ENCODE peak calls at places on chromosomes 11 and 22, in four cellular contexts. One of them, this sample, is unnamed.

GRCh38 chr22:22369962-22370265 is 125.3 kb downstream of the VPREB1 start:
- DNase-seq in head of caudate nucleus: peak
- DNase-seq in astrocyte of the spinal cord: no peak
- DNase-seq in brain microvascular endothelial cell: no peak
- DNase-seq in this sample: no peak

GRCh38 chr22:35912668-35913067 is 116.0 kb downstream of the RBFOX2 start:
- DNase-seq in head of caudate nucleus: no peak
- DNase-seq in astrocyte of the spinal cord: no peak
- DNase-seq in brain microvascular endothelial cell: no peak
- DNase-seq in this sample: no peak

GRCh38 chr11:111379500-111380136 is 543 bp upstream of the POU2AF1 start:
- DNase-seq in brain microvascular endothelial cell: no peak
- DNase-seq in head of caudate nucleus: no peak
- DNase-seq in astrocyte of the spinal cord: no peak
- DNase-seq in this sample: no peak

GRCh38 chr11:17827006-17827405 is 92.4 kb downstream of the KCNC1 start:
- DNase-seq in brain microvascular endothelial cell: no peak
- DNase-seq in head of caudate nucleus: no peak
- DNase-seq in astrocyte of the spinal cord: no peak
- DNase-seq in this sample: no peak

GRCh38 chr22:38468761-38469305 is 937 bp downstream of the KDELR3 start:
- DNase-seq in brain microvascular endothelial cell: no peak
- DNase-seq in astrocyte of the spinal cord: no peak
- DNase-seq in head of caudate nucleus: no peak
- DNase-seq in this sample: no peak

GRCh38 chr11:121367434-121367833 is 74.9 kb downstream of the SC5D start:
- DNase-seq in head of caudate nucleus: no peak
- DNase-seq in astrocyte of the spinal cord: peak
- DNase-seq in brain microvascular endothelial cell: peak
- DNase-seq in this sample: no peak

GRCh38 chr11:2376751-2377451 is at the start of gene CD81:
- DNase-seq in brain microvascular endothelial cell: no peak
- DNase-seq in head of caudate nucleus: peak
- DNase-seq in astrocyte of the spinal cord: no peak
- DNase-seq in this sample: peak

GRCh38 chr11:76610871-76611475 is 59.6 kb downstream of the LRRC32 start:
- DNase-seq in astrocyte of the spinal cord: no peak
- DNase-seq in head of caudate nucleus: peak
- DNase-seq in brain microvascular endothelial cell: no peak
- DNase-seq in this sample: no peak

GRCh38 chr11:69514771-69515170 is 33.3 kb downstream of the LINC01488 start:
- DNase-seq in astrocyte of the spinal cord: no peak
- DNase-seq in brain microvascular endothelial cell: no peak
- DNase-seq in head of caudate nucleus: no peak
- DNase-seq in this sample: no peak

GRCh38 chr11:29333993-29334780 is 682.6 kb downstream of the KCNA4 start:
- DNase-seq in brain microvascular endothelial cell: peak
- DNase-seq in head of caudate nucleus: no peak
- DNase-seq in astrocyte of the spinal cord: peak
- DNase-seq in this sample: peak

GRCh38 chr11:14237333-14237988 is 121.5 kb downstream of the RRAS2 start:
- DNase-seq in head of caudate nucleus: peak
- DNase-seq in brain microvascular endothelial cell: no peak
- DNase-seq in astrocyte of the spinal cord: no peak
- DNase-seq in this sample: peak

GRCh38 chr22:38082986-38083710 is 836 bp downstream of the SLC16A8 start:
- DNase-seq in head of caudate nucleus: no peak
- DNase-seq in brain microvascular endothelial cell: no peak
- DNase-seq in astrocyte of the spinal cord: no peak
- DNase-seq in this sample: no peak

GRCh38 chr11:106733518-106734162 is 284.6 kb downstream of the GUCY1A2 start:
- DNase-seq in astrocyte of the spinal cord: peak
- DNase-seq in brain microvascular endothelial cell: peak
- DNase-seq in head of caudate nucleus: no peak
- DNase-seq in this sample: no peak

GRCh38 chr11:9568161-9568853 is 5.2 kb upstream of the WEE1 start:
- DNase-seq in brain microvascular endothelial cell: no peak
- DNase-seq in astrocyte of the spinal cord: peak
- DNase-seq in head of caudate nucleus: no peak
- DNase-seq in this sample: no peak

GRCh38 chr11:61969838-61970452 is 2.5 kb upstream of the FTH1 start:
- DNase-seq in head of caudate nucleus: no peak
- DNase-seq in brain microvascular endothelial cell: peak
- DNase-seq in astrocyte of the spinal cord: peak
- DNase-seq in this sample: no peak

GRCh38 chr22:29004647-29005371 is 56.8 kb downstream of the C22orf31 start:
- DNase-seq in brain microvascular endothelial cell: no peak
- DNase-seq in astrocyte of the spinal cord: peak
- DNase-seq in head of caudate nucleus: peak
- DNase-seq in this sample: peak

GRCh38 chr22:43848366-43849171 is 13.7 kb downstream of the SULT4A1 start:
- DNase-seq in brain microvascular endothelial cell: no peak
- DNase-seq in head of caudate nucleus: no peak
- DNase-seq in astrocyte of the spinal cord: peak
- DNase-seq in this sample: no peak

GRCh38 chr11:4865855-4866254 is 15.8 kb upstream of the OR51T1 start:
- DNase-seq in astrocyte of the spinal cord: no peak
- DNase-seq in brain microvascular endothelial cell: no peak
- DNase-seq in head of caudate nucleus: no peak
- DNase-seq in this sample: no peak

This sample was measured in putamen.